ENCODE peak calls at places on chromosome 20, in eight cellular contexts. One of them, this sample, is unnamed.

GRCh38 chr20:3710027-3710426 is 2.4 kb downstream of the SIGLEC1 start:
- DNase-seq in tibial artery: no peak
- DNase-seq in amniotic epithelial cell: no peak
- DNase-seq in HFF-Myc: no peak
- DNase-seq in central memory CD4-positive, alpha-beta T cell: no peak
- DNase-seq in DMS153: no peak
- DNase-seq in stimulated activated CD8-positive, alpha-beta memory T cell treated with anti-CD3 and anti-CD28 coated beads, Interleukin-15, amount 100 ng/mL, for 4 hours: no peak
- DNase-seq in NCI-H460: no peak
- DNase-seq in this sample: no peak

GRCh38 chr20:21395666-21396044 is 1.7 kb downstream of the NKX2-4 start:
- DNase-seq in tibial artery: no peak
- DNase-seq in amniotic epithelial cell: no peak
- DNase-seq in HFF-Myc: no peak
- DNase-seq in central memory CD4-positive, alpha-beta T cell: peak
- DNase-seq in DMS153: no peak
- DNase-seq in stimulated activated CD8-positive, alpha-beta memory T cell treated with anti-CD3 and anti-CD28 coated beads, Interleukin-15, amount 100 ng/mL, for 4 hours: no peak
- DNase-seq in NCI-H460: no peak
- DNase-seq in this sample: no peak

GRCh38 chr20:53148764-53149163 is 176.6 kb downstream of the TSHZ2 start:
- DNase-seq in tibial artery: no peak
- DNase-seq in amniotic epithelial cell: no peak
- DNase-seq in HFF-Myc: no peak
- DNase-seq in central memory CD4-positive, alpha-beta T cell: no peak
- DNase-seq in DMS153: no peak
- DNase-seq in stimulated activated CD8-positive, alpha-beta memory T cell treated with anti-CD3 and anti-CD28 coated beads, Interleukin-15, amount 100 ng/mL, for 4 hours: no peak
- DNase-seq in NCI-H460: no peak
- DNase-seq in this sample: no peak

GRCh38 chr20:1883986-1884385 is 11.2 kb upstream of the SIRPA start:
- DNase-seq in tibial artery: no peak
- DNase-seq in amniotic epithelial cell: no peak
- DNase-seq in HFF-Myc: no peak
- DNase-seq in central memory CD4-positive, alpha-beta T cell: no peak
- DNase-seq in DMS153: no peak
- DNase-seq in stimulated activated CD8-positive, alpha-beta memory T cell treated with anti-CD3 and anti-CD28 coated beads, Interleukin-15, amount 100 ng/mL, for 4 hours: no peak
- DNase-seq in NCI-H460: no peak
- DNase-seq in this sample: no peak

GRCh38 chr20:59831901-59832240 is 101.6 kb downstream of the SYCP2 start:
- DNase-seq in tibial artery: no peak
- DNase-seq in amniotic epithelial cell: no peak
- DNase-seq in HFF-Myc: no peak
- DNase-seq in central memory CD4-positive, alpha-beta T cell: no peak
- DNase-seq in DMS153: no peak
- DNase-seq in stimulated activated CD8-positive, alpha-beta memory T cell treated with anti-CD3 and anti-CD28 coated beads, Interleukin-15, amount 100 ng/mL, for 4 hours: no peak
- DNase-seq in NCI-H460: no peak
- DNase-seq in this sample: no peak

GRCh38 chr20:37524859-37525708 is 2.6 kb downstream of the BLCAP start:
- DNase-seq in tibial artery: no peak
- DNase-seq in amniotic epithelial cell: peak
- DNase-seq in HFF-Myc: no peak
- DNase-seq in central memory CD4-positive, alpha-beta T cell: no peak
- DNase-seq in DMS153: no peak
- DNase-seq in stimulated activated CD8-positive, alpha-beta memory T cell treated with anti-CD3 and anti-CD28 coated beads, Interleukin-15, amount 100 ng/mL, for 4 hours: no peak
- DNase-seq in NCI-H460: no peak
- DNase-seq in this sample: no peak

GRCh38 chr20:20814685-20815084 is 102.2 kb upstream of the RALGAPA2 start:
- DNase-seq in tibial artery: no peak
- DNase-seq in amniotic epithelial cell: no peak
- DNase-seq in HFF-Myc: no peak
- DNase-seq in central memory CD4-positive, alpha-beta T cell: no peak
- DNase-seq in DMS153: no peak
- DNase-seq in stimulated activated CD8-positive, alpha-beta memory T cell treated with anti-CD3 and anti-CD28 coated beads, Interleukin-15, amount 100 ng/mL, for 4 hours: no peak
- DNase-seq in NCI-H460: no peak
- DNase-seq in this sample: no peak

GRCh38 chr20:5400164-5400762 is 83.5 kb upstream of the PROKR2 start:
- DNase-seq in tibial artery: no peak
- DNase-seq in amniotic epithelial cell: peak
- DNase-seq in HFF-Myc: peak
- DNase-seq in central memory CD4-positive, alpha-beta T cell: no peak
- DNase-seq in DMS153: no peak
- DNase-seq in stimulated activated CD8-positive, alpha-beta memory T cell treated with anti-CD3 and anti-CD28 coated beads, Interleukin-15, amount 100 ng/mL, for 4 hours: no peak
- DNase-seq in NCI-H460: peak
- DNase-seq in this sample: no peak

GRCh38 chr20:16201191-16201590 is 372.1 kb downstream of the KIF16B start:
- DNase-seq in tibial artery: no peak
- DNase-seq in amniotic epithelial cell: no peak
- DNase-seq in HFF-Myc: no peak
- DNase-seq in central memory CD4-positive, alpha-beta T cell: no peak
- DNase-seq in DMS153: no peak
- DNase-seq in stimulated activated CD8-positive, alpha-beta memory T cell treated with anti-CD3 and anti-CD28 coated beads, Interleukin-15, amount 100 ng/mL, for 4 hours: no peak
- DNase-seq in NCI-H460: no peak
- DNase-seq in this sample: no peak

GRCh38 chr20:35866446-35867202 is 87.7 kb downstream of the SCAND1 start:
- DNase-seq in tibial artery: no peak
- DNase-seq in amniotic epithelial cell: peak
- DNase-seq in HFF-Myc: no peak
- DNase-seq in central memory CD4-positive, alpha-beta T cell: no peak
- DNase-seq in DMS153: no peak
- DNase-seq in stimulated activated CD8-positive, alpha-beta memory T cell treated with anti-CD3 and anti-CD28 coated beads, Interleukin-15, amount 100 ng/mL, for 4 hours: no peak
- DNase-seq in NCI-H460: no peak
- DNase-seq in this sample: no peak

GRCh38 chr20:33401922-33402369 is 627 bp upstream of the CDK5RAP1 start:
- DNase-seq in tibial artery: no peak
- DNase-seq in amniotic epithelial cell: no peak
- DNase-seq in HFF-Myc: no peak
- DNase-seq in central memory CD4-positive, alpha-beta T cell: no peak
- DNase-seq in DMS153: no peak
- DNase-seq in stimulated activated CD8-positive, alpha-beta memory T cell treated with anti-CD3 and anti-CD28 coated beads, Interleukin-15, amount 100 ng/mL, for 4 hours: no peak
- DNase-seq in NCI-H460: no peak
- DNase-seq in this sample: no peak

GRCh38 chr20:50369225-50370035 is 140.8 kb upstream of the PTPN1 start:
- DNase-seq in tibial artery: no peak
- DNase-seq in amniotic epithelial cell: no peak
- DNase-seq in HFF-Myc: no peak
- DNase-seq in central memory CD4-positive, alpha-beta T cell: no peak
- DNase-seq in DMS153: peak
- DNase-seq in stimulated activated CD8-positive, alpha-beta memory T cell treated with anti-CD3 and anti-CD28 coated beads, Interleukin-15, amount 100 ng/mL, for 4 hours: no peak
- DNase-seq in NCI-H460: no peak
- DNase-seq in this sample: no peak

GRCh38 chr20:46202758-46203509 is 84.8 kb downstream of the CD40 start:
- DNase-seq in tibial artery: no peak
- DNase-seq in amniotic epithelial cell: no peak
- DNase-seq in HFF-Myc: no peak
- DNase-seq in central memory CD4-positive, alpha-beta T cell: no peak
- DNase-seq in DMS153: no peak
- DNase-seq in stimulated activated CD8-positive, alpha-beta memory T cell treated with anti-CD3 and anti-CD28 coated beads, Interleukin-15, amount 100 ng/mL, for 4 hours: no peak
- DNase-seq in NCI-H460: no peak
- DNase-seq in this sample: no peak

GRCh38 chr20:17155401-17155800 is 71.4 kb upstream of the PCSK2 start:
- DNase-seq in tibial artery: no peak
- DNase-seq in amniotic epithelial cell: no peak
- DNase-seq in HFF-Myc: no peak
- DNase-seq in central memory CD4-positive, alpha-beta T cell: no peak
- DNase-seq in DMS153: no peak
- DNase-seq in stimulated activated CD8-positive, alpha-beta memory T cell treated with anti-CD3 and anti-CD28 coated beads, Interleukin-15, amount 100 ng/mL, for 4 hours: no peak
- DNase-seq in NCI-H460: no peak
- DNase-seq in this sample: no peak

GRCh38 chr20:45500022-45500421 is 15.4 kb downstream of the SPINT3 start:
- DNase-seq in tibial artery: no peak
- DNase-seq in amniotic epithelial cell: no peak
- DNase-seq in HFF-Myc: no peak
- DNase-seq in central memory CD4-positive, alpha-beta T cell: no peak
- DNase-seq in DMS153: no peak
- DNase-seq in stimulated activated CD8-positive, alpha-beta memory T cell treated with anti-CD3 and anti-CD28 coated beads, Interleukin-15, amount 100 ng/mL, for 4 hours: no peak
- DNase-seq in NCI-H460: no peak
- DNase-seq in this sample: no peak

GRCh38 chr20:58700823-58701222 is 8.2 kb downstream of the NPEPL1 start:
- DNase-seq in tibial artery: peak
- DNase-seq in amniotic epithelial cell: no peak
- DNase-seq in HFF-Myc: no peak
- DNase-seq in central memory CD4-positive, alpha-beta T cell: no peak
- DNase-seq in DMS153: no peak
- DNase-seq in stimulated activated CD8-positive, alpha-beta memory T cell treated with anti-CD3 and anti-CD28 coated beads, Interleukin-15, amount 100 ng/mL, for 4 hours: no peak
- DNase-seq in NCI-H460: no peak
- DNase-seq in this sample: no peak

GRCh38 chr20:23391707-23392310 is 29.5 kb downstream of the NAPB start:
- DNase-seq in tibial artery: no peak
- DNase-seq in amniotic epithelial cell: no peak
- DNase-seq in HFF-Myc: no peak
- DNase-seq in central memory CD4-positive, alpha-beta T cell: no peak
- DNase-seq in DMS153: no peak
- DNase-seq in stimulated activated CD8-positive, alpha-beta memory T cell treated with anti-CD3 and anti-CD28 coated beads, Interleukin-15, amount 100 ng/mL, for 4 hours: no peak
- DNase-seq in NCI-H460: no peak
- DNase-seq in this sample: no peak